ENCODE peak calls at places on chromosomes 16 and 17, in five cellular contexts. B is tibial nerve, K is thoracic aorta, Q is IMR-90, E is neuronal stem cell. H is an unnamed sample.

GRCh38 chr17:7439462-7440112 is at the start of gene FGF11:
- DNase-seq in B (no peak), Q (no peak), K (no peak), E (no peak), H (no peak)

GRCh38 chr17:37278247-37278894 is 97.4 kb upstream of the C17orf78 start:
- DNase-seq in Q (no peak), K (no peak), E (no peak), B (no peak), H (no peak)

GRCh38 chr17:32266389-32267269 is 997 bp downstream of the RHBDL3 start:
- DNase-seq in K (no peak), E (peak; percentile 57), Q (no peak), B (no peak), H (no peak)

GRCh38 chr17:43545383-43545632 is 832 bp downstream of the ETV4 start:
- DNase-seq in E (no peak), Q (peak; percentile 18), B (no peak), K (no peak), H (peak; percentile 29)

GRCh38 chr16:3193221-3194212 is 5.5 kb downstream of the OR1F1 start:
- DNase-seq in E (no peak), Q (no peak), B (no peak), K (no peak), H (no peak)

GRCh38 chr17:65594585-65594940 is 33.1 kb upstream of the AXIN2 start:
- DNase-seq in B (no peak), K (no peak), Q (peak; percentile 34), E (no peak), H (no peak)

GRCh38 chr16:29012913-29013641 is 28.2 kb downstream of the LAT start:
- DNase-seq in E (no peak), K (no peak), B (no peak), Q (peak; percentile 4), H (no peak)

GRCh38 chr16:82063456-82064082 is 28.5 kb downstream of the HSD17B2 start:
- DNase-seq in Q (no peak), E (no peak), B (no peak), K (no peak), H (no peak)

GRCh38 chr16:46947900-46948547 is 25.4 kb downstream of the DNAJA2 start:
- DNase-seq in B (peak; percentile 18), E (peak; percentile 35), K (no peak), Q (peak; percentile 49), H (no peak)

GRCh38 chr16:138049-138417 is 440 bp downstream of the NPRL3 start:
- DNase-seq in Q (no peak), B (no peak), E (peak; percentile 56), K (no peak), H (peak; percentile 30)

GRCh38 chr17:44905006-44906000 is 6.1 kb upstream of the EFTUD2 start:
- DNase-seq in Q (peak; percentile 11), K (no peak), B (no peak), E (no peak), H (no peak)

GRCh38 chr17:52201764-52202571 is 43.5 kb upstream of the CA10 start:
- DNase-seq in Q (no peak), K (no peak), B (no peak), E (peak; percentile 11), H (no peak)

GRCh38 chr16:74026373-74027281 is 270.0 kb upstream of the PSMD7 start:
- DNase-seq in E (no peak), Q (no peak), K (no peak), B (no peak), H (no peak)

GRCh38 chr17:7294614-7295153 is at the start of gene YBX2:
- DNase-seq in E (no peak), B (no peak), K (no peak), Q (peak; percentile 7), H (peak; percentile 75)

GRCh38 chr17:80070375-80071115 is 30.8 kb upstream of the GAA start:
- DNase-seq in Q (no peak), K (no peak), B (no peak), E (no peak), H (no peak)

GRCh38 chr16:54197758-54198157 is 88.8 kb downstream of the IRX3 start:
- DNase-seq in E (no peak), B (no peak), Q (no peak), K (no peak), H (peak; percentile 33)

GRCh38 chr16:59060212-59060611 is 326.1 kb upstream of the GOT2 start:
- DNase-seq in E (no peak), B (no peak), Q (peak; percentile 84), K (no peak), H (no peak)

GRCh38 chr16:23539984-23540816 is 16.9 kb downstream of the EARS2 start:
- DNase-seq in E (no peak), Q (no peak), B (no peak), K (no peak), H (no peak)

GRCh38 chr16:25037221-25037620 is 22.1 kb upstream of the ARHGAP17 start:
- DNase-seq in K (no peak), B (no peak), Q (no peak), E (no peak), H (no peak)

GRCh38 chr16:84566580-84567244 is 51.2 kb downstream of the COTL1 start:
- DNase-seq in K (no peak), Q (no peak), B (no peak), E (no peak), H (no peak)
- H3K4me1 ChIP-seq in K (peaks cover 3% of the 10 kb centered on the region), Q (peaks cover 2% of the 10 kb centered on the region), B (no peaks in the 10 kb centered on the region), E (peaks cover 7% of the 10 kb centered on the region), H (no peaks in the 10 kb centered on the region)

GRCh38 chr17:55451203-55451641 is 29.6 kb upstream of the MMD start:
- DNase-seq in B (no peak), K (no peak), Q (peak; percentile 69), E (no peak), H (no peak)

GRCh38 chr17:55456307-55457240 is 34.9 kb upstream of the MMD start:
- DNase-seq in Q (no peak), E (no peak), B (no peak), K (no peak), H (no peak)

GRCh38 chr17:55451758-55452468 is 30.3 kb upstream of the MMD start:
- DNase-seq in Q (peak; percentile 68), E (no peak), K (no peak), B (no peak), H (no peak)

GRCh38 chr17:55454906-55455474 is 33.4 kb upstream of the MMD start:
- DNase-seq in K (no peak), Q (peak; percentile 93), B (no peak), E (no peak), H (no peak)

GRCh38 chr17:55453836-55454557 is 32.4 kb upstream of the MMD start:
- DNase-seq in B (no peak), K (no peak), E (no peak), Q (no peak), H (no peak)
- H3K27ac ChIP-seq in B (no peak overlapping the region), K (no peak overlapping the region), E (no peak overlapping the region), Q (peak overlapping the region; percentile 56), H (no peak overlapping the region)

DNA sequence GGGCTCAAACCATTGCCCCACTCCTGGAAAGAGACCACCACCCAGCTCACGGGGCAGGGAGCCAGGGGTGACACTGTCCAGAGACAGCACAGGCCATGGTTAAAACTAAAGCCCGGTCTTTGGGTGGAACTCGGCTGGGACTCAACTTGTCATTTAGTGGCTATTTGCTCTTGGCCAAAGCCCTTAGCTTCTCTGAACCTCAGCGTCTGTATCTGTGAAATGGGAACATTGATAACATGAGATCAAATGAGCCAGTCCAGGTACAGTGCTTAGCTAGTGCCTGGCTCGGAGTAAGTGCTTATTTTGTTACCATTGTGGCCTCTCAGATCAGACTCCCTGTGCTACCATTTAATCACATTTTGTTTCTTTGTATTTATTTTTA is 48.5 kb downstream of the RTN4RL1 start:
- DNase-seq in E (no peak), B (no peak), Q (no peak), K (no peak), H (no peak)
- H3K27me3 ChIP-seq in E (no peaks in the 10 kb centered on the region), B (no peaks in the 10 kb centered on the region), Q (peaks cover 54% of the 10 kb centered on the region), K (no peaks in the 10 kb centered on the region), H (peaks cover 6% of the 10 kb centered on the region)

GRCh38 chr17:73594025-73594424 is 50.2 kb downstream of the SDK2 start:
- DNase-seq in E (no peak), K (no peak), Q (no peak), B (no peak), H (no peak)

GRCh38 chr17:73592079-73592415 is 52.2 kb downstream of the SDK2 start:
- DNase-seq in E (no peak), Q (no peak), B (no peak), K (no peak), H (no peak)

GRCh38 chr17:73593249-73593965 is 50.8 kb downstream of the SDK2 start:
- DNase-seq in E (no peak), Q (no peak), K (no peak), B (no peak), H (no peak)

GRCh38 chr17:73591278-73592078 is 52.8 kb downstream of the SDK2 start:
- DNase-seq in K (no peak), B (no peak), Q (no peak), E (no peak), H (no peak)

DNA sequence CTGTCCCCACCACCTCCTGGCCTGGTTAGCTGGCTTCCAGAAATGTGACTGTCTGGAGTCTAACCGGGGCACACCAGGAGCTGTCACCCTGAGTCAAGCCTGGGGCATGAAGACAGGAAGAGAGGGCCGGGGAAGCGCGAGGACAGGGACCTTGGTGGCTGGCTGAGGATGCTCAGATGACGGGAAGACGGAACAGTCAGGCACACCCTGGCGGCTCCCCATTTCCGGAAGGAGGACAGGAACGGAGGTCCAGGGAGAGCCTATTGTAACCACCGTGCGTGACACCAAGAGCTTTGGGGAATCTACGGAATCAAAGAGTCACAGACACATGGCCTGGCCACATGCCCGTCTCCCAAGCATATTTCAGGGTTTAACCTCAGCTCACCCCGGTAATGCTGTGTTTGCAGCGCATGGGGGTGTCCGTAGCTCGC is 51.7 kb downstream of the SDK2 start:
- DNase-seq in Q (no peak), K (no peak), E (no peak), B (no peak), H (no peak)
- H3K4me1 ChIP-seq in Q (no peaks in the 10 kb centered on the region), K (no peaks in the 10 kb centered on the region), E (peaks cover 12% of the 10 kb centered on the region), B (peaks cover 20% of the 10 kb centered on the region), H (peaks cover 6% of the 10 kb centered on the region)